ENCODE peak calls at places on chromosomes 3 and 15, in six cellular contexts. X is IMR-90, A is left lung, E is right lobe of liver, U is heart left ventricle, T is dorsolateral prefrontal cortex. M is an unnamed sample. For H3K27me3, the result is how much of the 10 kb centered on the place peaks cover.

GRCh38 chr3:40720863-40721262 is 196.1 kb downstream of the ZNF621 start:
- DNase-seq in A (no peak), U (no peak), T (no peak), E (no peak), X (no peak), M (no peak)

GRCh38 chr15:63014578-63014977 is 28.0 kb upstream of the TPM1 start:
- DNase-seq in E (no peak), U (no peak), X (no peak), A (no peak), T (no peak), M (no peak)

GRCh38 chr3:152398495-152398894 is 129.8 kb downstream of the MBNL1 start:
- DNase-seq in U (no peak), A (no peak), X (no peak), E (no peak), T (no peak), M (no peak)

GRCh38 chr15:28992340-28992864 is 106.6 kb downstream of the APBA2 start:
- DNase-seq in U (no peak), T (no peak), A (no peak), X (no peak), E (no peak), M (no peak)

GRCh38 chr3:179234244-179234643 is 16.7 kb downstream of the KCNMB3 start:
- DNase-seq in X (peak), A (no peak), U (no peak), E (no peak), T (no peak), M (no peak)

GRCh38 chr15:66503780-66504562 is 684 bp downstream of the RPL4 start:
- DNase-seq in X (no peak), U (no peak), T (no peak), A (no peak), E (no peak), M (no peak)

GRCh38 chr3:108818404-108818803 is 4.2 kb upstream of the TRAT1 start:
- DNase-seq in X (peak), E (no peak), U (no peak), A (no peak), T (no peak), M (peak)

GRCh38 chr15:98981851-98982722 is 25.5 kb downstream of the PGPEP1L start:
- DNase-seq in E (no peak), U (no peak), A (no peak), T (no peak), X (peak), M (peak)

GRCh38 chr3:194280777-194281176 is 70.4 kb downstream of the CPN2 start:
- DNase-seq in X (no peak), T (peak), U (no peak), A (no peak), E (peak), M (no peak)

GRCh38 chr3:129289201-129289921 is 10.7 kb downstream of the HMCES start:
- DNase-seq in X (peak), A (no peak), T (no peak), U (no peak), E (no peak), M (peak)

GRCh38 chr3:197371521-197372075 is 73.2 kb upstream of the DLG1 start:
- DNase-seq in X (no peak), A (no peak), E (no peak), T (no peak), U (no peak), M (no peak)

GRCh38 chr3:107877936-107878335 is 212.9 kb downstream of the CD47 start:
- DNase-seq in U (no peak), T (no peak), A (no peak), E (no peak), X (no peak), M (no peak)

GRCh38 chr15:69648775-69649735 is 196.4 kb downstream of the RPLP1 start:
- DNase-seq in A (no peak), U (no peak), E (peak), X (no peak), T (no peak), M (peak)
- H3K27me3 ChIP-seq in A (half or more), U (half or more), E (under half), X (half or more), T (under half), M (under half)

DNA sequence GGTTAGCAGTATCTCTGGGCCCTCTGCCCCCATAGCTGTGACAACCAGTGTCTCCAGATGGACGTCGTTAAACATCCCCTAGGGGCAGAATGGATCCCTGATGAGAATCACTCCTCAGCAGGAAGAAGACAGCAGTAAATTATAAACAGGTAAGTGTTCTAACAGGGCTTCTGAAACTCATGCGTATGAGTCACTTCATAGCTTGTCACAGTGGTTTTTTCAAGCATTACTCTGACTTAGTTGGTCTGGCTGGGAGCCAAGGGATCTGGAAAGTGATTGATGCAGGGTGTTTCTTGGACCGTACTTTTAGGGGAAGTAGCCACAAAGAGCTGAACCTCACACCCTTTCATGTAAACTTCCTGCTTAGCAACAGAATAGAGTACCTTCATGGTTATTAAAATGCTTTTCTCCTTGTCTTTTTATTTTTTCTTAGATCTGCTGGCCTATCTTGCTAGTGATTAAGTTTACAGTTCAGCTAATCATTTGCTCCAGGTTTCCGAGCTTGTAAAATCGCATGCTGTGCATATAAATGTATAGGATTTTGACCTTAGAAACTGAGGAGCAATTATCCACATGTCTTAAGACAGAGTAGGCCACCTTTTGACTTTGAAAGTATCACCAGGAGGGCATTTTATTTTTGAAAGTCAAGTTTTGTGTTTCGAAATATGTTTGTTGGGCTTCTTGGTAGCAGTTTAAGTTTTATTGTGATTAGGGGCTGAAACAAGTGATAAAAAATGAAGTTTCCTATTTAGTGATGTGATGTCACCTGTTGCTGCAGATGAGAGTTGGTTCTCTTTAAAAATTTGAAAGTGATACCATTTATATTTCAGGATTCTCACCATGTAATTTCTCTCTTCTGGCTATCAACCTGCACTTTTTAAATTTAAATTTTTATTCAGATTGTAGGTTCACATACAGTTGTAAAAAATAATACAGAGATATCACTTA is 333.9 kb downstream of the PTPRG start:
- DNase-seq in X (peak), A (no peak), T (no peak), E (no peak), U (peak), M (peak)
- TF ChIP-seq CTCF in X (no peak), A (no peak), T (no peak), E (no peak), U (no peak), M (no peak)

DNA sequence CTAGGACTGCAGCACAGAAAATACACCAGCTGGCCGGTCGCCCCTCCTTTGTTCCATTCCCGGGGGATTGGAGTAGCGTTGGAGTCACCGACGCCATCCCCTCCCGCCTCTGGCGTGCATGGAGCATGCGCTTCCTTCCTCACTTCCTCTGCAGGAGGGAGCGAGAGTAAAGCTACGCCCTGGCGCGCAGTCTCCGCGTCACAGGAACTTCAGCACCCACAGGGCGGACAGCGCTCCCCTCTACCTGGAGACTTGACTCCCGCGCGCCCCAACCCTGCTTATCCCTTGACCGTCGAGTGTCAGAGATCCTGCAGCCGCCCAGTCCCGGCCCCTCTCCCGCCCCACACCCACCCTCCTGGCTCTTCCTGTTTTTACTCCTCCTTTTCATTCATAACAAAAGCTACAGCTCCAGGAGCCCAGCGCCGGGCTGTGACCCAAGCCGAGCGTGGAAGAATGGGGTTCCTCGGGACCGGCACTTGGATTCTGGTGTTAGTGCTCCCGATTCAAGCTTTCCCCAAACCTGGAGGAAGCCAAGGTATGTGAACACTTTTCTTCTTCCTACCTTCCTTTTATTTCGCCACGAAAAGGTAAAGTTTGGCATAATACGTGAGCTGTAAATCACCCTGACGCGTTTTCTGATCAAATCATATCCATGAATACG is at the start of gene SCG3:
- DNase-seq in A (peak), X (peak), T (peak), E (peak), U (peak), M (peak)
- H3K27me3 ChIP-seq in A (half or more), X (under half), T (under half), E (under half), U (under half), M (under half)

DNA sequence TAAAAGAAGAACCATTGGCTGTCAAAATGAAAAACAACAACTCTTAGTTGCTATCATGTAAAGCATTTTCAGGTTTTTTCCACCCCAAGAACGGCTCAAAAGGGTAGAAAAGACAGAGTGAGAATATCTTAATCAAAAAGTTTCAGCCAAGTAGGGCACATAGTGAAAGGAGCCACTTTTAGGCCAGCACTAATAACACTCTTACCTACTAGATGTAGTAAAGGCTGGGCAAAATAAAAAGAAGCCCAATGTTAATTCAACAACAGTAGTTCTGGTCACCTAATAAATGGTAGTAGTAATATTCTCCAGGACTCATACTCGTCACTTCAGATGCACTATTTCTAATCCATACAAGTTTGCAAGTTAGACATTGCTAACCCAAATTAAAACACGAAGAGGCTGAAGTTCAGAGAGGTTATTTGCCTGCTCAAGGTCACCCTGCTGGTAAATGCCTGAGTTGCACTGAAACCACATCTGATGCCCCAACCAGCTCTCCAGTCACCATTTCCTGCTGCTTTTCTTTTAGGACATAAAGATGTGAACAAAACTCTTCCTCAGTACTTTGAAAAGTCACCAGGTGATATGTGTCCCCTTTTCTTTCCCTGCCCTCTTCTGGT is 7.5 kb downstream of the GOLIM4 start:
- DNase-seq in A (no peak), T (no peak), U (no peak), X (no peak), E (peak), M (no peak)
- TF ChIP-seq CTCF in A (peak), T (no peak), U (no peak), X (no peak), E (peak), M (peak)

GRCh38 chr3:127424766-127425504 is 137.1 kb upstream of the PRR20G start:
- DNase-seq in E (no peak), X (no peak), T (no peak), U (peak), A (no peak), M (no peak)
- H3K27me3 ChIP-seq in E (under half), X (under half), T (under half), U (half or more), A (half or more), M (under half)

GRCh38 chr3:159091936-159092335 is 290.1 kb downstream of the MFSD1 start:
- DNase-seq in A (no peak), U (no peak), X (no peak), E (no peak), T (no peak), M (no peak)
- TF ChIP-seq CTCF in A (no peak), U (no peak), X (no peak), E (no peak), T (no peak), M (no peak)

DNA sequence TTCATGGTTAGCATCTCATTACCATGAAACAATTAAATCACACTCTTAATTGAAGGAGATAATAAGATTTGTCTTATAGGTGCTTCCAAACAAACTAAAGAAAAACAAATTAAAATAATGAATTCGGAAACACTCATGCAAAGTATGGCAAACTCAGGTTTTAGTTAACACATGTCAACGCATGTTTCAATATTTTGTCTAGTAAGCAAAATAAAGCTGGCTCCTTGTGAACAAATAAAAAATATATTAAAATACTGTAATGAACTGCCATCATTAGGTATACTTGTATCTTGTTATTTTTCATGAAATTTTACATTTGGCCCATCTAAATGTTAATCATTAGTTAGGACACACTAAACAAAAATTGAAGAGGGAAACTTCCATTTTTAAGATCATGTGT is 519.2 kb downstream of the MECOM start:
- DNase-seq in U (no peak), E (no peak), X (no peak), A (no peak), T (no peak), M (no peak)
- H3K27me3 ChIP-seq in U (under half), E (under half), X (under half), A (half or more), T (half or more), M (under half)